ENCODE peak calls at places on chromosome 16, in eight cellular contexts. R, D, W, O, E, L, B and Q are unnamed samples.

GRCh38 chr16:359871-360697 is 7.6 kb upstream of the AXIN1 start:
- DNase-seq in R (no peak), D (no peak), W (no peak), O (no peak), E (no peak), L (no peak), B (no peak), Q (no peak)

GRCh38 chr16:85187002-85187401 is 74.7 kb upstream of the CIBAR2 start:
- DNase-seq in R (no peak), D (no peak), W (peak), O (no peak), E (no peak), L (no peak), B (peak), Q (no peak)

GRCh38 chr16:2471016-2471652 is at the start of gene NTN3:
- DNase-seq in R (peak), D (no peak), W (peak), O (no peak), E (no peak), L (peak), B (peak), Q (peak)

GRCh38 chr16:88921603-88921995 is 55.1 kb upstream of the PABPN1L start:
- DNase-seq in R (no peak), D (no peak), W (no peak), O (no peak), E (no peak), L (peak), B (no peak), Q (no peak)

GRCh38 chr16:31452631-31453106 is 6.6 kb upstream of the ARMC5 start:
- DNase-seq in R (no peak), D (no peak), W (no peak), O (no peak), E (peak), L (no peak), B (peak), Q (no peak)

GRCh38 chr16:28157768-28158535 is 53.8 kb downstream of the XPO6 start:
- DNase-seq in R (no peak), D (no peak), W (no peak), O (no peak), E (no peak), L (no peak), B (peak), Q (no peak)

GRCh38 chr16:27110524-27110896 is 43.8 kb downstream of the C16orf82 start:
- DNase-seq in R (no peak), D (no peak), W (no peak), O (no peak), E (no peak), L (no peak), B (no peak), Q (no peak)

GRCh38 chr16:80623376-80623775 is 82.6 kb downstream of the DYNLRB2 start:
- DNase-seq in R (no peak), D (no peak), W (no peak), O (peak), E (no peak), L (no peak), B (no peak), Q (no peak)

GRCh38 chr16:24776486-24777220 is 47.2 kb downstream of the TNRC6A start:
- DNase-seq in R (no peak), D (no peak), W (no peak), O (no peak), E (no peak), L (no peak), B (peak), Q (no peak)

GRCh38 chr16:19991614-19992013 is 82.1 kb downstream of the GPR139 start:
- DNase-seq in R (no peak), D (no peak), W (no peak), O (no peak), E (no peak), L (no peak), B (no peak), Q (no peak)